ENCODE peak calls at places on chromosomes 3 and 15, in five cellular contexts. I is RWPE2, A is BE2C, K is cardiac fibroblast, W is mesenchymal stem cell. T is an unnamed sample.

GRCh38 chr3:99943931-99944761 is 126.5 kb downstream of the CMSS1 start:
- DNase-seq in W (no peak), I (no peak), K (no peak), A (no peak), T (no peak)

GRCh38 chr3:30343067-30343831 is 263.2 kb upstream of the TGFBR2 start:
- DNase-seq in A (no peak), K (peak), I (no peak), W (no peak), T (no peak)

GRCh38 chr3:195693428-195694216 is 27.2 kb upstream of the MUC20 start:
- DNase-seq in W (no peak), A (no peak), K (no peak), I (no peak), T (no peak)

GRCh38 chr3:114307841-114308228 is 14.0 kb downstream of the TIGIT start:
- DNase-seq in A (no peak), I (no peak), K (no peak), W (no peak), T (peak)

GRCh38 chr15:100919481-100920405 is 586 bp downstream of the LRRK1 start:
- DNase-seq in W (peak), A (no peak), K (peak), I (peak), T (peak)

GRCh38 chr3:150747909-150748568 is 14.9 kb downstream of the SIAH2 start:
- DNase-seq in I (no peak), W (no peak), K (peak), A (no peak), T (no peak)

GRCh38 chr15:64911317-64912186 is at the start of gene ANKDD1A:
- DNase-seq in I (no peak), A (peak), W (peak), K (peak), T (peak)

GRCh38 chr3:38070013-38070412 is 31.0 kb downstream of the DLEC1 start:
- DNase-seq in A (no peak), I (no peak), K (no peak), W (no peak), T (no peak)

GRCh38 chr3:13281657-13282527 is 138.2 kb downstream of the NUP210 start:
- DNase-seq in I (peak), A (no peak), K (no peak), W (peak), T (no peak)

GRCh38 chr15:56667517-56667916 is 65.8 kb downstream of the ZNF280D start:
- DNase-seq in A (no peak), W (no peak), K (no peak), I (no peak), T (no peak)

GRCh38 chr3:71101581-71101980 is 481.9 kb downstream of the FOXP1 start:
- DNase-seq in I (no peak), A (no peak), K (peak), W (peak), T (no peak)

GRCh38 chr15:69743091-69743490 is 290.5 kb downstream of the RPLP1 start:
- DNase-seq in W (no peak), A (no peak), K (no peak), I (no peak), T (no peak)

GRCh38 chr3:171994646-171995441 is 44.5 kb upstream of the FNDC3B start:
- DNase-seq in I (no peak), K (peak), W (peak), A (no peak), T (no peak)

GRCh38 chr15:101579766-101580165 is 72.4 kb downstream of the TM2D3 start:
- DNase-seq in W (peak), I (peak), K (peak), A (no peak), T (peak)

GRCh38 chr3:53140575-53141467 is 10.6 kb upstream of the RFT1 start:
- DNase-seq in A (no peak), K (peak), I (no peak), W (peak), T (peak)

GRCh38 chr15:58224068-58224467 is 85.9 kb downstream of the AQP9 start:
- DNase-seq in W (no peak), I (no peak), A (peak), K (no peak), T (no peak)

GRCh38 chr15:89632563-89633430 is 22.5 kb downstream of the KIF7 start:
- DNase-seq in K (no peak), W (no peak), I (no peak), A (no peak), T (no peak)

GRCh38 chr15:47514251-47514652 is 203.1 kb upstream of the SEMA6D start:
- DNase-seq in W (peak), K (peak), I (no peak), A (no peak), T (no peak)

GRCh38 chr3:21785765-21786453 is 34.9 kb upstream of the ZNF385D start:
- DNase-seq in I (no peak), K (no peak), A (no peak), W (no peak), T (no peak)

GRCh38 chr15:59996498-59997041 is 7.5 kb upstream of the FOXB1 start:
- DNase-seq in I (no peak), W (no peak), A (no peak), K (no peak), T (no peak)
- H3K4me3 ChIP-seq in I (no peak), W (no peak), A (no peak), K (no peak), T (no peak)

DNA sequence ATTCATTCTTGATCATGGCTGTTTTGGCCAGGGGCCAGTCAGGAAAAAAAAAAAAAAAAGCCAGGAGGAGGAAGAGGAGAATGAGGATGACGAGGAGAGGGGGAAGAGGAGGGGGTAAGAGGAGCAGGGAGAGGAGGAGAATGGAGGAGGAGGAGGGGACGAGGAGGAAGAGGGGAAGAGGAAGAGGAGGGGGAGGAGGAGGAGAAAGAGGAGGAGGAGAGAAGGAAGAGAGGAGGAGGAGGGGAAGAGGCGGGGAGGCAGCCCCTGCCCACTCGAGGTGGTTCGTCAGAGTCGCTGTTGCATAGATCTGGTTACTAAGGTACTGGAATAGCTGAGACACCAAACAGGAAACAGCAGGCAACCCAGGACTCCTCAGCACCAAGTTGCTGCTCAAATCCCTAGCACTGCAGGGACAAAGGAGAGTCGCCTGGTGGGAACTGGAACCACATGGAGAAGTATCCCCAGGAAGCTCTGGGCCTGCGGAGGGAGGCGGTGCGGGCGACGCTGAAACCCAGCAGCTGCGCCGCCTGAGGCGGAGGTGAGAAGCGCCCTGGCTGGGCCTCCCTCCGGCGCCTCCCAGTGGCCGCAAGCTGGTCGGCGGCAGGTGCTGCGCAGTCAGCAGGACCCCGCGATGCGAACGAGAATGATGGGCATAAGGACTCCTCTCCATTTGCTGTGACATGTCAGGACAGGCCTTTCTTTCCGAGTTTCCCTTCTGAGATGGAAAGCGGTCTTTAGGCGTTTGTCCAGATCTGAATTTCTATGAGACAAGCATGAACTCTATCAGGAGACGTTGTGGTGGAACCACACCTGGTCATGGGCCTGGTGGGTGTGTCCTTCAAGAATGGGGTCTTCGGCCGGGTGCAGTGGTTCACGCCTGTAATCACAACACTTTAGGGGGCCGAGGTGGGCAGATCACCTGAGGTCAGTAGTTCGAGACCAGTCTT is 17.5 kb downstream of the FAM240A start:
- DNase-seq in I (no peak), W (peak), A (peak), K (peak), T (peak)
- H3K4me3 ChIP-seq in I (no peak), W (peak), A (peak), K (peak), T (no peak)

DNA sequence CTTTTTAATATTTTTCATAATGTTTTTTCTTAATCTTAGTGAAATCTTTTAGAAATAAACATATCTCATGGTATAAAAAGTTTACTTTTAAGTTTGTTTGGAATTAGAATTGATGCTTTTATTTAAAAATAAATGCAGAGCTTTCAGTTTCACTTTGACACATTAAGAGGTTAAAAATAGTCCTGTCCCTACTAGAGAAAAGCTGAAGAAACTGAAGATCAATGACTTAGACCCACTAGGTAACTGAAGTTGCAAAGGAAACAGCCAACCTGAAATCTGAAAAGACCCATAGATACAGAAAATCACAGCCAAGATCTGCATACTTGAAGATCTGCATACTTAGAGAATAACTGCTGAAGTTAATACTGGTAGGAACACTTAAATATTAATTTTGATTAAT is 237.6 kb downstream of the RAP2B start:
- DNase-seq in W (peak), I (no peak), A (no peak), K (no peak), T (peak)
- H3K4me3 ChIP-seq in W (peak), I (no peak), A (no peak), K (no peak), T (peak)

GRCh38 chr15:91448245-91448644 is 348.2 kb downstream of the SV2B start:
- DNase-seq in I (no peak), W (no peak), A (no peak), K (no peak), T (no peak)

GRCh38 chr15:91445701-91446100 is 345.6 kb downstream of the SV2B start:
- DNase-seq in A (no peak), W (no peak), K (no peak), I (no peak), T (no peak)

DNA sequence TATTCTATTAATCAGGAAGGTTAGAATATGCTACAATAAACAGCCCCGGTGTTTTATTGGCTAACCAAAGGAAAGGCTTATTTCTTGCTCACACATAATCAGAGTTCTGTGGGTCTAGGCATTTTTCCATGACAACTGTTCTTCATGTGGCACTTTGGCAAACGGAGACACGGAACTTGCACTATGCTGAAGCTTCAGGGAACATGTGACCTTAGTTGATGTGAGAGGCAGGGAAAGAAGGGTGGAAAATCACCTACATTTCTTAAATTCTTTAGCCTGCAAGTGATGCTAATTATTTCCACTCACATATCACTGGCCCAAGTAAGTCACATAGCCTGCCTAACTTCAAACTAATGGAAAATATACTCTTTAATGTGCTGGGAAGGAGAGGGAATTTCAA is 344.6 kb downstream of the SV2B start:
- DNase-seq in A (no peak), W (no peak), I (no peak), K (no peak), T (no peak)
- H3K4me3 ChIP-seq in A (no peak), W (no peak), I (no peak), K (no peak), T (no peak)

T was measured in GM12865.